ENCODE peak calls at places on chromosomes 12 and 14, in eight cellular contexts. A is T1000; O is activated CD4-positive, alpha-beta T cell treated with anti-CD3 and anti-CD28 coated beads, Interleukin-2, amount 50 U/mL, for 4 hours; J is GDM1; T is activated T-cell treated with anti-CD3 and anti-CD28 coated beads, Interleukin-2, amount 50 U/mL, for 1 hour; X is PC-9; H is nucleus accumbens; P is SHP77 treated with DMSO at 0.1 percent for 48 hours. U is an unnamed sample.

GRCh38 chr12:48156648-48157015 is 683 bp downstream of the ASB8 start:
- DNase-seq in H (no peak), A (no peak), T (no peak), O (no peak), J (no peak), X (no peak), P (no peak), U (no peak)

GRCh38 chr14:51527073-51527472 is 124.6 kb upstream of the FRMD6 start:
- DNase-seq in P (no peak), H (no peak), J (no peak), O (no peak), T (no peak), A (no peak), X (no peak), U (no peak)

GRCh38 chr12:109276160-109276559 is 32.9 kb downstream of the FOXN4 start:
- DNase-seq in T (no peak), X (no peak), J (no peak), A (no peak), H (no peak), P (no peak), O (no peak), U (no peak)

GRCh38 chr12:62396750-62397149 is 69.9 kb upstream of the MON2 start:
- DNase-seq in J (no peak), O (no peak), T (no peak), X (no peak), A (no peak), P (no peak), H (no peak), U (no peak)

GRCh38 chr12:15732341-15733061 is 56.7 kb downstream of the EPS8 start:
- DNase-seq in A (no peak), J (no peak), X (no peak), T (no peak), P (no peak), H (no peak), O (no peak), U (no peak)

GRCh38 chr14:71103662-71104484 is 196.6 kb downstream of the PCNX1 start:
- DNase-seq in H (no peak), X (peak; percentile 63), J (peak; percentile 10), T (no peak), O (no peak), P (no peak), A (no peak), U (peak; percentile 84)

GRCh38 chr12:125145196-125145595 is 80.0 kb downstream of the AACS start:
- DNase-seq in A (no peak), P (no peak), O (no peak), J (no peak), H (no peak), X (no peak), T (no peak), U (no peak)

GRCh38 chr14:99733221-99733550 is 49.1 kb downstream of the CYP46A1 start:
- DNase-seq in T (no peak), H (no peak), J (no peak), O (no peak), A (no peak), P (no peak), X (no peak), U (no peak)

GRCh38 chr12:78880078-78880477 is 15.5 kb downstream of the SYT1 start:
- DNase-seq in H (no peak), A (no peak), O (no peak), J (no peak), P (no peak), T (no peak), X (no peak), U (no peak)

GRCh38 chr14:94307410-94307992 is 14.4 kb upstream of the SERPINA10 start:
- DNase-seq in T (no peak), X (no peak), J (no peak), A (no peak), H (no peak), O (no peak), P (no peak), U (peak; percentile 47)

GRCh38 chr12:98816720-98817119 is 171.6 kb downstream of the APAF1 start:
- DNase-seq in P (no peak), T (no peak), H (no peak), X (no peak), O (no peak), A (no peak), J (no peak), U (no peak)

GRCh38 chr14:94027566-94028449 is 1.7 kb downstream of the OTUB2 start:
- DNase-seq in T (no peak), J (no peak), X (peak; percentile 83), H (no peak), P (no peak), A (no peak), O (no peak), U (peak; percentile 9)

GRCh38 chr12:47249082-47249481 is 169.3 kb upstream of the AMIGO2 start:
- DNase-seq in A (no peak), O (no peak), X (no peak), H (no peak), J (no peak), P (no peak), T (no peak), U (no peak)

GRCh38 chr14:101713641-101714349 is 47.7 kb upstream of the PPP2R5C start:
- DNase-seq in O (no peak), T (peak; percentile 33), J (no peak), X (no peak), A (no peak), P (no peak), H (no peak), U (no peak)

GRCh38 chr12:124032265-124032886 is 59.4 kb downstream of the ZNF664 start:
- DNase-seq in O (no peak), J (peak; percentile 30), T (no peak), H (no peak), P (no peak), A (peak; percentile 16), X (no peak), U (peak; percentile 70)

GRCh38 chr14:93094121-93094918 is 21.4 kb downstream of the ITPK1 start:
- DNase-seq in O (no peak), X (no peak), J (no peak), T (no peak), H (no peak), P (no peak), A (no peak), U (no peak)

GRCh38 chr12:53737951-53738833 is 10.9 kb upstream of the CALCOCO1 start:
- DNase-seq in J (no peak), X (no peak), O (peak; percentile 36), H (no peak), A (no peak), T (peak; percentile 72), P (no peak), U (peak; percentile 47)

GRCh38 chr12:119417440-119417839 is 82.9 kb downstream of the CCDC60 start:
- DNase-seq in H (no peak), T (no peak), J (no peak), X (peak; percentile 21), P (no peak), A (no peak), O (no peak), U (no peak)

GRCh38 chr12:93376436-93377251 is 1.1 kb upstream of the NUDT4 start:
- DNase-seq in J (no peak), O (no peak), T (no peak), A (no peak), P (no peak), X (peak; percentile 43), H (peak; percentile 13), U (peak; percentile 12)

GRCh38 chr14:102878174-102878969 is 44.1 kb upstream of the AMN start:
- DNase-seq in O (no peak), H (no peak), P (no peak), T (no peak), J (no peak), A (no peak), X (no peak), U (no peak)

GRCh38 chr12:89129471-89129870 is 222.8 kb downstream of the DUSP6 start:
- DNase-seq in H (no peak), O (no peak), P (no peak), T (no peak), A (no peak), X (no peak), J (no peak), U (no peak)

GRCh38 chr14:68181395-68182326 is 362.1 kb downstream of the RAD51B start:
- DNase-seq in X (peak; percentile 73), T (no peak), J (no peak), O (no peak), H (no peak), P (no peak), A (no peak), U (no peak)

GRCh38 chr12:108468149-108468968 is 46.7 kb upstream of the FICD start:
- DNase-seq in H (no peak), A (no peak), O (no peak), P (no peak), J (no peak), X (no peak), T (no peak), U (no peak)

GRCh38 chr12:71552728-71553501 is 110.7 kb downstream of the ZFC3H1 start:
- DNase-seq in O (no peak), X (no peak), P (no peak), J (no peak), T (no peak), A (peak; percentile 16), H (no peak), U (peak; percentile 87)

GRCh38 chr14:38592764-38593442 is 337.0 kb upstream of the CLEC14A start:
- DNase-seq in P (no peak), H (no peak), J (no peak), O (no peak), T (no peak), A (no peak), X (no peak), U (no peak)

GRCh38 chr12:8157484-8158198 is 826 bp downstream of the ZNF705A start:
- DNase-seq in J (no peak), T (no peak), P (no peak), O (no peak), H (no peak), A (no peak), X (no peak), U (no peak)

GRCh38 chr14:90423166-90423565 is 26.3 kb downstream of the CALM1 start:
- DNase-seq in T (no peak), O (no peak), J (no peak), P (no peak), H (no peak), A (no peak), X (no peak), U (no peak)

GRCh38 chr12:45730842-45731336 is 1.4 kb downstream of the ARID2 start:
- DNase-seq in H (no peak), P (no peak), X (no peak), J (no peak), O (no peak), A (no peak), T (no peak), U (peak; percentile 2)